ENCODE peak calls at places on chromosomes 2 and 18, in nine cellular contexts. X, D, L, S, F, O, G, C and U are unnamed samples.

GRCh38 chr2:37886745-37887144 is 38.3 kb upstream of the RMDN2 start:
- DNase-seq in X (no peak), F (peak), C (no peak), G (no peak), D (no peak), L (no peak), S (no peak), O (peak), U (no peak)

GRCh38 chr2:223319601-223320000 is 267.6 kb downstream of the KCNE4 start:
- DNase-seq in G (no peak), S (no peak), L (no peak), O (no peak), D (no peak), C (no peak), F (no peak), X (no peak), U (no peak)

GRCh38 chr2:12495247-12495868 is 221.4 kb upstream of the TRIB2 start:
- DNase-seq in S (no peak), X (no peak), D (no peak), G (no peak), L (no peak), C (no peak), F (no peak), O (no peak), U (no peak)

GRCh38 chr2:42030196-42030759 is 17.5 kb upstream of the PKDCC start:
- DNase-seq in C (no peak), F (no peak), L (no peak), X (no peak), S (no peak), O (no peak), G (no peak), D (no peak), U (no peak)

GRCh38 chr2:199556886-199557285 is 99.1 kb upstream of the SATB2 start:
- DNase-seq in X (no peak), F (no peak), G (no peak), D (no peak), S (no peak), L (no peak), O (no peak), C (no peak), U (no peak)

GRCh38 chr2:190649035-190649797 is at the start of gene NAB1:
- DNase-seq in D (peak), O (peak), G (peak), L (peak), F (no peak), S (peak), X (no peak), C (peak), U (no peak)

GRCh38 chr18:45161850-45162249 is 453.4 kb upstream of the SLC14A2 start:
- DNase-seq in O (no peak), G (no peak), L (no peak), C (no peak), D (no peak), F (no peak), X (no peak), S (no peak), U (no peak)

GRCh38 chr18:78926243-78926615 is 53.4 kb upstream of the SALL3 start:
- DNase-seq in D (no peak), F (no peak), X (no peak), L (no peak), S (no peak), G (no peak), O (no peak), C (no peak), U (no peak)

GRCh38 chr2:41736105-41736567 is 311.7 kb upstream of the PKDCC start:
- DNase-seq in X (no peak), S (no peak), G (no peak), O (peak), F (peak), C (no peak), L (no peak), D (no peak), U (no peak)

GRCh38 chr2:80968450-80968849 is 663.9 kb upstream of the LRRTM1 start:
- DNase-seq in X (no peak), F (no peak), S (no peak), L (no peak), C (no peak), O (no peak), D (no peak), G (no peak), U (no peak)

GRCh38 chr2:187873132-187873531 is 318.9 kb upstream of the TFPI start:
- DNase-seq in G (no peak), X (no peak), L (no peak), F (no peak), D (no peak), C (no peak), S (no peak), O (no peak), U (no peak)

GRCh38 chr2:108403494-108403893 is 25.7 kb downstream of the SULT1C4 start:
- DNase-seq in F (peak), D (no peak), L (peak), O (peak), C (no peak), X (no peak), G (no peak), S (no peak), U (peak)

GRCh38 chr2:12169721-12170120 is 423.3 kb downstream of the LPIN1 start:
- DNase-seq in S (peak), C (no peak), O (peak), G (peak), L (no peak), F (peak), X (no peak), D (peak), U (no peak)

GRCh38 chr2:38702413-38702812 is 36.5 kb downstream of the GALM start:
- DNase-seq in F (peak), L (no peak), S (no peak), D (no peak), G (no peak), X (no peak), O (peak), C (no peak), U (no peak)

GRCh38 chr18:55634545-55634944 is 46.6 kb upstream of the TCF4 start:
- DNase-seq in F (peak), O (peak), X (no peak), C (no peak), G (no peak), D (no peak), S (no peak), L (no peak), U (no peak)

GRCh38 chr18:62788111-62788510 is 72.8 kb downstream of the PHLPP1 start:
- DNase-seq in C (peak), X (no peak), D (no peak), F (no peak), L (no peak), O (no peak), G (no peak), S (no peak), U (peak)

GRCh38 chr18:74935411-74935810 is 273.5 kb downstream of the PTGR3 start:
- DNase-seq in L (no peak), G (no peak), F (no peak), X (no peak), C (no peak), O (peak), D (no peak), S (no peak), U (no peak)

GRCh38 chr2:141554810-141555209 is 576.0 kb downstream of the LRP1B start:
- DNase-seq in X (no peak), S (no peak), O (peak), C (peak), L (peak), D (peak), F (peak), G (peak), U (no peak)

GRCh38 chr2:148645925-148646559 is 1.5 kb downstream of the EPC2 start:
- DNase-seq in F (peak), S (peak), G (no peak), L (no peak), X (no peak), C (peak), O (peak), D (peak), U (no peak)

GRCh38 chr2:64695656-64696310 is 42.1 kb upstream of the SERTAD2 start:
- DNase-seq in F (peak), S (no peak), G (no peak), D (no peak), C (no peak), O (peak), X (no peak), L (no peak), U (no peak)

GRCh38 chr18:71809711-71810110 is 734.4 kb downstream of the CBLN2 start:
- DNase-seq in D (no peak), X (no peak), O (no peak), S (no peak), G (no peak), C (no peak), L (no peak), F (no peak), U (no peak)

GRCh38 chr2:177467646-177468045 is 75.1 kb downstream of the AGPS start:
- DNase-seq in F (peak), C (no peak), D (no peak), S (no peak), G (no peak), O (peak), L (no peak), X (no peak), U (no peak)

GRCh38 chr2:136185991-136186771 is 68.2 kb upstream of the CXCR4 start:
- DNase-seq in X (no peak), F (peak), D (peak), C (no peak), O (no peak), S (no peak), L (no peak), G (peak), U (no peak)

GRCh38 chr2:14533106-14533757 is 99.3 kb upstream of the LRATD1 start:
- DNase-seq in D (no peak), L (no peak), F (no peak), G (no peak), X (no peak), C (no peak), O (no peak), S (no peak), U (no peak)